ENCODE peak calls at places on chromosome 19, in seven cellular contexts. Z is thyroid gland, T is ovary, M is heart left ventricle, H is brain microvascular endothelial cell, W is glutamatergic neuron, V is bronchial epithelial cell. K is an unnamed sample.

GRCh38 chr19:17751103-17751911 is at the start of gene FCHO1:
- DNase-seq in T (no peak), M (peak), W (no peak), Z (peak), H (no peak), V (no peak), K (no peak)

GRCh38 chr19:54422136-54422535 is 6.9 kb downstream of the TTYH1 start:
- DNase-seq in Z (no peak), W (peak), T (no peak), H (no peak), V (no peak), M (no peak), K (no peak)

GRCh38 chr19:58319241-58319640 is 7.6 kb upstream of the ZSCAN22 start:
- DNase-seq in Z (no peak), W (no peak), T (no peak), H (no peak), M (no peak), V (peak), K (no peak)

GRCh38 chr19:8304841-8305621 is 3.1 kb downstream of the CD320 start:
- DNase-seq in M (no peak), Z (no peak), T (peak), V (no peak), W (peak), H (no peak), K (no peak)

GRCh38 chr19:47228168-47228936 is 2.6 kb downstream of the BBC3 start:
- DNase-seq in T (peak), V (no peak), W (peak), Z (peak), M (peak), H (no peak), K (peak)

GRCh38 chr19:42511340-42511739 is 16.9 kb downstream of the CEACAM1 start:
- DNase-seq in T (no peak), V (no peak), Z (no peak), W (no peak), M (no peak), H (no peak), K (no peak)

GRCh38 chr19:47445527-47445926 is 26.2 kb downstream of the SLC8A2 start:
- DNase-seq in H (no peak), M (peak), W (peak), Z (no peak), T (no peak), V (no peak), K (no peak)

GRCh38 chr19:19459707-19460251 is 54.3 kb downstream of the GATAD2A start:
- DNase-seq in H (peak), W (no peak), T (no peak), Z (peak), V (peak), M (no peak), K (peak)

GRCh38 chr19:18857223-18857622 is 25.5 kb downstream of the UPF1 start:
- DNase-seq in M (no peak), H (no peak), Z (no peak), V (no peak), W (no peak), T (no peak), K (no peak)

GRCh38 chr19:35908010-35908441 is at the start of gene TYROBP:
- DNase-seq in M (peak), W (no peak), Z (no peak), V (no peak), T (no peak), H (no peak), K (no peak)

GRCh38 chr19:51550848-51551672 is 19.6 kb upstream of the SIGLEC6 start:
- DNase-seq in W (peak), Z (no peak), M (no peak), H (no peak), T (no peak), V (no peak), K (no peak)

GRCh38 chr19:6730153-6730804 is 7.1 kb downstream of the GPR108 start:
- DNase-seq in H (no peak), W (peak), Z (peak), T (peak), M (no peak), V (peak), K (no peak)

GRCh38 chr19:54232552-54232934 is 9.7 kb upstream of the LILRB3 start:
- DNase-seq in V (no peak), H (no peak), M (no peak), Z (no peak), W (no peak), T (no peak), K (peak)

GRCh38 chr19:5904302-5905071 is at the start of gene VMAC:
- DNase-seq in M (peak), Z (peak), H (peak), V (peak), T (peak), W (peak), K (peak)

GRCh38 chr19:10915511-10916091 is 12.8 kb downstream of the YIPF2 start:
- DNase-seq in M (peak), V (peak), W (peak), Z (no peak), T (no peak), H (peak), K (peak)

GRCh38 chr19:56837892-56838679 is 2.4 kb downstream of the PEG3 start:
- DNase-seq in M (peak), H (peak), V (no peak), Z (peak), W (peak), T (peak), K (no peak)

GRCh38 chr19:45419396-45419795 is 4.3 kb downstream of the ERCC1 start:
- DNase-seq in Z (no peak), W (no peak), T (no peak), V (no peak), M (peak), H (no peak), K (no peak)

GRCh38 chr19:20278342-20278741 is 111.3 kb downstream of the ZNF486 start:
- DNase-seq in T (peak), V (no peak), W (peak), H (peak), Z (no peak), M (no peak), K (peak)

GRCh38 chr19:34336781-34337271 is 28.2 kb upstream of the GPI start:
- DNase-seq in H (no peak), Z (no peak), W (no peak), M (no peak), V (peak), T (no peak), K (peak)

GRCh38 chr19:34337747-34338146 is 27.2 kb upstream of the GPI start:
- DNase-seq in W (no peak), V (no peak), M (no peak), T (no peak), Z (peak), H (no peak), K (no peak)

GRCh38 chr19:34343751-34344150 is 21.2 kb upstream of the GPI start:
- DNase-seq in M (no peak), H (no peak), V (no peak), T (no peak), W (no peak), Z (no peak), K (no peak)

GRCh38 chr19:34345934-34346333 is 19.1 kb upstream of the GPI start:
- DNase-seq in M (no peak), T (peak), H (peak), V (peak), Z (peak), W (peak), K (peak)

DNA sequence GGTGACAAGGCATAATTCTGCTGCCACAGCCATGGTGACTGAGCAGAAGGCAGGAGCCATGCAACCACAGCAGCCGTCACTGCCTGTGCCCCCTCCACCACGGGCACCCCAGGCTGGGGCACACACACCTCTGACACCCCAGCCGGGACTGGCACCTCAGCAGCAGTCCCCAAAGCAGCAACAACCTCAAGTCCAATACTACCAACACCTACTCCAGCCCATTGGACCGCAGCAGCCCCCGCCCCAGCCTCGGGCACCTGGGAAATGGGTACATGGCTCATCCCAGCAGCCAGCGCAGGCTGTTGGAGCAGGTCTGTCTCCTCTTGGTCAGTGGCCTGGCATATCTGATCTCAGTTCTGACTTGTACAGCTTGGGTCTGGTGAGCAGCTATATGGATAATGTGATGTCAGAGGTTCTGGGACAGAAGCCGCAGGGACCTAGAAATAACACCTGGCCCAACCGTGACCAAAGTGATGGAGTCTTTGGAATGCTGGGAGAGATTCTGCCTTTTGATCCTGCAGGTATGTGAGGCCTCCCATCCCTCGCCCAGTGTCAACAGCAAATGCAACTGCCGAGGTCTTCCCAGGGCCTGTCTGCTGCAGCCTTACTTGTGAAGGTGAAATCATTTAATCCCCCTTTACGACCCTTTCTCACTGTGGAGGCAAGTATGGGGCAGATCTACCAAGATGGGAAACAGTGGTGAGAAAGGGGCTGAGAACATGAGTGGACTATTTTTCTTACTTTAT is 22.9 kb upstream of the GPI start:
- DNase-seq in Z (no peak), T (no peak), W (no peak), M (no peak), V (no peak), H (no peak), K (no peak)
- TF ChIP-seq CTCF in Z (no peak), T (no peak), W (no peak), M (no peak), V (no peak), H (no peak), K (no peak)

DNA sequence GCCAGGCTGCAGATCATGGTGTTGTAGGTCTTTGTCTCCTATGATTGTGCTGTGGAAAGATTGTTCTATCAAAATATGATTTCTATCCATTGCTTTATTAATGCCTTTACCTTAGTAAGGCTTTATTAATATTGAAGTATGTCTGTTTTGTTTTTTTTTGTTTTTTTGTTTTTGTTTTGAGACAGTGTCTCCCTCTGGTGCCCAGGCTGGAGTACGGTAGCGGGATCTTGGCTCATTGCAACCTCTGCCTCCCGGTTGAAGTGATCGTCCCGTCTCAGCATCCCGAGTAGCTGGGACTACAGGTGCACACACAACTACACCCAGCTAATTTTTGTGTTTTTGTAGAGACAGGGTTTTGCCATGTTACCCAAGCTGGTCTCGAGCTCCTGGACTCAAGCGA is 7.7 kb downstream of the IRGC start:
- DNase-seq in H (no peak), M (no peak), V (peak), Z (no peak), W (no peak), T (no peak), K (peak)
- TF ChIP-seq CTCF in H (peak), M (peak), V (peak), Z (no peak), W (no peak), T (no peak), K (peak)

GRCh38 chr19:13883665-13884064 is 6.7 kb downstream of the NANOS3 start:
- DNase-seq in V (no peak), W (no peak), T (no peak), H (no peak), Z (no peak), M (no peak), K (no peak)
- TF ChIP-seq CTCF in V (peak), W (peak), T (no peak), H (peak), Z (no peak), M (no peak), K (no peak)

GRCh38 chr19:55809381-55810058 is 22.3 kb downstream of the NLRP11 start:
- DNase-seq in M (no peak), V (peak), W (peak), T (peak), H (peak), Z (peak), K (peak)
- TF ChIP-seq CTCF in M (no peak), V (no peak), W (peak), T (no peak), H (peak), Z (no peak), K (peak)

DNA sequence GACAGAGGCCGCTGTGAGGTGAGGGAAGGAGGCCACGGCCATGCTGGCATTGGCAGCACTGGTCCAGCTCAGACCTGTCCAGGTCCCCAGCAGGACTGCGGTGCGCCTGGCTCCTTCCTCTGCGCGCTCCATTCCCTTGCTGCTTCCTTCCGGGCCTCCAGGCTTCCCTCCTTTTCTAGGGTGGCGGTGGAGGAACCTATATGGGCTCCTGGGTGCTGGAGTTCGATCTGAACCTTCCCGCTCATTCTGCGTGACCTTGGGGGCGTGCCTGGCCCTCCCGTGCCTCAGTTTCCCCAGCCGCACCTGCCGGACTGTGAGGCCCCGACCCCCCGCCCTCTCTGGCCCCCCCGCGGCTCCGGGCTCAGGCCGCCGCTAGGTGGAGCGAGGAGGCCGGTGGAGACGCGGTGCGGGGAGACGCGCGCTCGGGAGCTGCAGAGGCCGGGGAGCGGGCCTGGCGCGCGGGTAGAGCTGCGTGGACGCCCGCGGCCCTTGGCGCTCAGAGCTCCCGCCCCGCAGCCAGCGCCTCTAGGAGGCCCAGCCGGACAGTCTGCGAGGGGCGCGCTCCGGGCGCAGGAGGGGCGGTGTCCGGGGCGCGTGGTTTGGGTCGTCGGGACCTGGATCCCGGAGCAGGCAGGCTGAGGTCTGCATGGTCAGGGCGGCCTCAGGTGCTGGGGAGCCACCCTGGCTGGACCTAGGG is 29.9 kb downstream of the EFNA2 start:
- DNase-seq in W (peak), Z (peak), M (peak), T (peak), V (no peak), H (peak), K (peak)
- TF ChIP-seq CTCF in W (peak), Z (peak), M (peak), T (peak), V (peak), H (peak), K (peak)

GRCh38 chr19:16227837-16228636 is 30.3 kb downstream of the AP1M1 start:
- DNase-seq in V (no peak), W (no peak), H (no peak), Z (no peak), M (peak), T (no peak), K (no peak)
- TF ChIP-seq CTCF in V (no peak), W (no peak), H (no peak), Z (no peak), M (no peak), T (no peak), K (no peak)

GRCh38 chr19:28242317-28242927 is 970.5 kb downstream of the UQCRFS1 start:
- DNase-seq in V (peak), W (no peak), M (no peak), T (no peak), H (peak), Z (peak), K (peak)

GRCh38 chr19:28244966-28245365 is 968.0 kb downstream of the UQCRFS1 start:
- DNase-seq in Z (no peak), T (no peak), H (no peak), V (no peak), W (no peak), M (no peak), K (no peak)

GRCh38 chr19:28234637-28235036 is 978.3 kb downstream of the UQCRFS1 start:
- DNase-seq in T (no peak), H (peak), W (no peak), M (no peak), V (no peak), Z (no peak), K (no peak)

GRCh38 chr19:28235606-28236125 is 977.3 kb downstream of the UQCRFS1 start:
- DNase-seq in W (no peak), Z (no peak), T (no peak), M (no peak), H (no peak), V (no peak), K (no peak)

DNA sequence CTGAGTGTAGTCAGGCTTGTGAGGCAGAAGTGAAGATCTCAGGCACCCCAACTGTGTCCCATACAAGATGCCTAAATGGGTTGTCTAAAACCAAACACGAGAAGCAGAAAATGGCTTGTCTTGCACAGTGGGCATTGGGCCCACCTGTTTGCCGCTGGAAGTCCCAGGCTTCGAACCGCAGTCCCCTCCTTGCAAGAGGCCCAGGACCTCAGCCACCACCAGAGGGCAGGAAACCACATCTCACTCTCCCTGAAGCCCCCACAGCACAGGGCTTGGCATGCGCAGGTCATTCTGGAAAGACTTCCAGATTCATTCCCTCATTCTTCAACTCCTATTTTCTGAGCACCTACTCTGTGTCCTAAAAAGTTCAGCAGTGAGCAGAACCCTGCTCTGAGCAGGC is 973.7 kb downstream of the UQCRFS1 start:
- DNase-seq in T (no peak), W (peak), M (no peak), V (no peak), H (no peak), Z (no peak), K (no peak)
- TF ChIP-seq CTCF in T (no peak), W (peak), M (no peak), V (no peak), H (peak), Z (no peak), K (no peak)

DNA sequence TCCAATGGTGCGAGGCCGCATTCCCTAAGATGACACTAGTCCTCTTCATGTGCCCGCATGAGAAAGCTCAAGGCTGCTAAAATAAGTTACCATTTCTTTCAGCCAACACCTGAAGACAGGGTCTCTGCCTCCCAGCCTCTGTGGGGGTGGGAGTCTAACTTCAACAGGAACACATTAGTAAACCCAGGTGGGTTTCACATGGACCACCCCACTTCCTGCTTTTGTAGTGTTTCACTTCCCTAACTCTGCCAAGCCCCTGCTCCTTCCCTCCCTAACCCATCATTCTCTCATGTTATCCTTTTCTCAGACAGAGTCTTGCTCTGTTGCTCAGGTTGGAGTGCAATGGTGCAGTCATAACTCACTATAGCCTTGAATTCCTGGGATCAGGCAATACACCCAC is 783.6 kb downstream of the UQCRFS1 start:
- DNase-seq in H (no peak), Z (no peak), W (no peak), T (no peak), M (no peak), V (no peak), K (no peak)
- TF ChIP-seq CTCF in H (no peak), Z (no peak), W (no peak), T (no peak), M (no peak), V (no peak), K (no peak)